ENCODE peak calls at places on chromosomes 11 and 22, in nine cellular contexts. B, S, O, A, J, D, N, V and R are unnamed samples.

GRCh38 chr22:41197808-41198585 is 7.1 kb upstream of the L3MBTL2 start:
- DNase-seq in A (peak; percentile 23), S (peak; percentile 56), J (peak; percentile 26), B (peak; percentile 56), V (peak; percentile 60), N (no peak), O (peak; percentile 79), D (no peak), R (peak; percentile 43)

GRCh38 chr11:31655483-31655882 is 145.9 kb downstream of the ELP4 start:
- DNase-seq in B (no peak), S (no peak), A (no peak), D (no peak), N (peak; percentile 15), O (no peak), J (no peak), V (peak; percentile 94), R (no peak)

GRCh38 chr22:39224550-39224949 is 20.2 kb downstream of the PDGFB start:
- DNase-seq in S (peak; percentile 1), N (no peak), B (no peak), D (no peak), A (no peak), V (no peak), O (no peak), J (no peak), R (no peak)

GRCh38 chr11:8872017-8872416 is 39.0 kb upstream of the AKIP1 start:
- DNase-seq in J (no peak), V (no peak), A (no peak), O (no peak), D (no peak), N (no peak), S (no peak), B (no peak), R (no peak)

GRCh38 chr11:12288212-12288933 is 89.0 kb upstream of the PARVA start:
- DNase-seq in D (peak; percentile 55), J (peak; percentile 4), N (peak; percentile 94), S (peak; percentile 82), V (peak; percentile 93), O (peak; percentile 66), B (peak; percentile 79), A (peak; percentile 26), R (peak; percentile 88)

GRCh38 chr11:68843052-68843561 is 1.4 kb upstream of the CPT1A start:
- DNase-seq in J (peak; percentile 32), S (no peak), N (peak; percentile 43), B (peak; percentile 68), D (no peak), V (no peak), A (no peak), O (peak; percentile 64), R (no peak)

GRCh38 chr11:30244255-30244654 is 13.4 kb downstream of the FSHB start:
- DNase-seq in S (no peak), O (no peak), V (peak; percentile 96), N (no peak), D (no peak), B (no peak), J (no peak), A (peak; percentile 9), R (no peak)

GRCh38 chr11:109862808-109863207 is 230.4 kb upstream of the ZC3H12C start:
- DNase-seq in V (no peak), A (no peak), N (no peak), S (no peak), B (no peak), D (no peak), J (no peak), O (no peak), R (no peak)

GRCh38 chr11:128297111-128297651 is 290.2 kb downstream of the ETS1 start:
- DNase-seq in S (no peak), B (no peak), V (no peak), J (no peak), A (no peak), D (peak; percentile 88), O (no peak), N (no peak), R (no peak)

GRCh38 chr11:131724436-131724995 is 354.1 kb downstream of the NTM start:
- DNase-seq in A (no peak), D (no peak), V (no peak), S (no peak), O (no peak), N (no peak), B (no peak), J (no peak), R (no peak)

GRCh38 chr11:28815110-28815509 is 706.9 kb downstream of the METTL15 start:
- DNase-seq in J (no peak), V (no peak), O (no peak), A (no peak), D (no peak), B (no peak), S (no peak), N (no peak), R (no peak)

GRCh38 chr22:43925433-43926348 is 2.1 kb downstream of the PNPLA3 start:
- DNase-seq in N (no peak), B (no peak), S (no peak), O (no peak), A (no peak), V (peak; percentile 40), J (no peak), D (no peak), R (no peak)